ENCODE peak calls at places on chromosome 18, in ten cellular contexts. T, E, K, S, X, Z, L, G, A and I are unnamed samples.

GRCh38 chr18:59874166-59874565 is 25.6 kb upstream of the PMAIP1 start:
- DNase-seq in T (peak), E (no peak), K (peak), S (no peak), X (peak), Z (peak), L (peak), G (no peak), A (peak), I (peak)

GRCh38 chr18:9103488-9103887 is 989 bp downstream of the NDUFV2 start:
- DNase-seq in T (no peak), E (no peak), K (no peak), S (peak), X (peak), Z (no peak), L (no peak), G (no peak), A (no peak), I (peak)

GRCh38 chr18:65752625-65753325 is 2.0 kb downstream of the CDH7 start:
- DNase-seq in T (no peak), E (no peak), K (no peak), S (no peak), X (no peak), Z (no peak), L (no peak), G (no peak), A (no peak), I (no peak)

GRCh38 chr18:79571221-79572092 is 108.1 kb upstream of the CTDP1 start:
- DNase-seq in T (no peak), E (no peak), K (no peak), S (no peak), X (no peak), Z (no peak), L (no peak), G (no peak), A (no peak), I (no peak)

GRCh38 chr18:22214731-22215528 is 45.5 kb downstream of the GATA6 start:
- DNase-seq in T (no peak), E (peak), K (peak), S (no peak), X (peak), Z (no peak), L (peak), G (no peak), A (no peak), I (no peak)

GRCh38 chr18:54149078-54149697 is 75.3 kb downstream of the MBD2 start:
- DNase-seq in T (peak), E (peak), K (peak), S (no peak), X (peak), Z (peak), L (peak), G (no peak), A (peak), I (peak)

GRCh38 chr18:44803019-44803650 is 122.4 kb downstream of the SETBP1 start:
- DNase-seq in T (no peak), E (no peak), K (no peak), S (peak), X (peak), Z (peak), L (no peak), G (no peak), A (peak), I (no peak)

GRCh38 chr18:23994361-23994902 is 20.1 kb upstream of the TTC39C start:
- DNase-seq in T (peak), E (peak), K (peak), S (no peak), X (peak), Z (peak), L (peak), G (peak), A (peak), I (peak)

GRCh38 chr18:79546781-79547272 is 132.8 kb upstream of the CTDP1 start:
- DNase-seq in T (no peak), E (no peak), K (no peak), S (no peak), X (no peak), Z (no peak), L (no peak), G (peak), A (no peak), I (no peak)

GRCh38 chr18:2894841-2895370 is 48.1 kb downstream of the EMILIN2 start:
- DNase-seq in T (no peak), E (no peak), K (no peak), S (no peak), X (no peak), Z (no peak), L (no peak), G (no peak), A (no peak), I (no peak)

GRCh38 chr18:464311-464659 is 36.2 kb downstream of the COLEC12 start:
- DNase-seq in T (no peak), E (no peak), K (no peak), S (no peak), X (no peak), Z (no peak), L (no peak), G (no peak), A (no peak), I (no peak)

GRCh38 chr18:67217551-67218166 is 298.9 kb downstream of the DSEL start:
- DNase-seq in T (peak), E (peak), K (peak), S (peak), X (peak), Z (peak), L (peak), G (peak), A (peak), I (peak)

GRCh38 chr18:46070683-46071614 is 1.1 kb downstream of the PSTPIP2 start:
- DNase-seq in T (no peak), E (no peak), K (no peak), S (no peak), X (no peak), Z (no peak), L (no peak), G (no peak), A (no peak), I (no peak)

GRCh38 chr18:76565238-76566173 is 70.5 kb upstream of the ZNF516 start:
- DNase-seq in T (peak), E (peak), K (peak), S (peak), X (peak), Z (peak), L (peak), G (peak), A (peak), I (peak)

GRCh38 chr18:44723973-44724778 is 43.5 kb downstream of the SETBP1 start:
- DNase-seq in T (no peak), E (no peak), K (no peak), S (peak), X (no peak), Z (no peak), L (no peak), G (no peak), A (no peak), I (no peak)

GRCh38 chr18:68779169-68779568 is 18.7 kb upstream of the CCDC102B start:
- DNase-seq in T (no peak), E (peak), K (no peak), S (no peak), X (peak), Z (no peak), L (peak), G (no peak), A (no peak), I (no peak)

GRCh38 chr18:68778280-68778875 is 19.5 kb upstream of the CCDC102B start:
- DNase-seq in T (peak), E (no peak), K (no peak), S (no peak), X (no peak), Z (no peak), L (no peak), G (no peak), A (no peak), I (no peak)

GRCh38 chr18:68781224-68781623 is 16.7 kb upstream of the CCDC102B start:
- DNase-seq in T (no peak), E (no peak), K (no peak), S (no peak), X (no peak), Z (no peak), L (no peak), G (no peak), A (no peak), I (no peak)
- TF ChIP-seq CTCF in T (no peak), E (no peak), K (no peak), S (no peak), X (no peak), Z (no peak), L (no peak), G (no peak), A (no peak), I (no peak)

DNA sequence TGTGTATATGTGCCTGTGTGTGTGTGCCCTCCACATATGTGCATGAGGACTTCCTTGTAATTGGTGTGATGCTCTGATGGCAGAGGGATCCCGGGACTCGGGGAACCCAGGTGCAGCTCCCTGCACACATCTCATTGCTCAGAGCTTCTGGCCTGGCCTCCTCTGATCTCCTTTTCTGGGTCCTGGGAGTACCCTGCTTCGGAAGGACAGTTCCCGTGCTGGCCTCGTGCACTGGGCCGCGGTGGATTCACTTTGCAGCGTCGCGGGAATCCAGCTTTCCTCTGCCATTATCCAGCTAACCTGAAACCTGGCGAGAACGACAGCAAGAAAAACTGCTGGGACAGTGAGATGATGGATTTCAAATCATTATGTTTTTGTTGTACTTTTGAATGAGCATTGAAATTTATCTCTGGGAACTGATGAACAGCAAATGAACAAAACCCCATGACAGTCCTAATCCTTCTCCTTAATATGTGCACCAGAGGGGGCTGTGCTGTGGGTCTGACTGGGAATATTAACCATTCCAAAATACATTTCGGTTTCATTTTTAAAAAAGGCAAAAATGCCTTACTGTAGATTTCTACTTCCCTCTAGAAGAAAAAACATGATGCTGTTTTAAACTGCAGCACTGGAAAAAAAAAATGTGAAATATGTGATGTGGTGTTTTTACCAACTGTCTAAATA is 78.2 kb downstream of the PTGR3 start:
- DNase-seq in T (no peak), E (no peak), K (no peak), S (no peak), X (no peak), Z (no peak), L (no peak), G (peak), A (no peak), I (no peak)
- TF ChIP-seq CTCF in T (peak), E (peak), K (no peak), S (no peak), X (peak), Z (no peak), L (peak), G (no peak), A (peak), I (peak)

GRCh38 chr18:25876334-25876979 is 214.0 kb downstream of the SS18 start:
- DNase-seq in T (no peak), E (no peak), K (no peak), S (no peak), X (no peak), Z (no peak), L (no peak), G (no peak), A (no peak), I (no peak)
- TF ChIP-seq CTCF in T (no peak), E (no peak), K (no peak), S (no peak), X (no peak), Z (no peak), L (no peak), G (no peak), A (no peak), I (no peak)

GRCh38 chr18:40782731-40783130 is 1172.3 kb upstream of the PIK3C3 start:
- DNase-seq in T (no peak), E (no peak), K (no peak), S (no peak), X (no peak), Z (no peak), L (no peak), G (no peak), A (no peak), I (no peak)
- TF ChIP-seq CTCF in T (no peak), E (no peak), K (no peak), S (no peak), X (no peak), Z (no peak), L (no peak), G (no peak), A (no peak), I (no peak)

DNA sequence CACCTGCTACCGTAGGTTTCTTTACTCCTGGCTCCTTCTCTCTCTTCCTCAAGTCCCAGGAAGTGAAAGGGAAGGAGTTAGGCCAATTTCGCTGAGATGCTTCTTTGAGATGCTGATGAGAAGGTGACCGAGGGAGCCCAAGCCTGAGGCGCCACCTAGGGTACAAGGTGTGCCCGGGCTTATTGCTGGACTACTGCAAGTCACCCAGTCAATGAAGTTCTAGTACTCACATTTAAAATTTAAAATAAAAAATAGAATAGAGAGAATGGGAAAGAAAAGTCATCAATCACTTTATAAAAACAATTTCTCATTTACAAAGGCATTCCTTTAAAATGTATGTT is 45.3 kb downstream of the ACAA2 start:
- DNase-seq in T (peak), E (peak), K (peak), S (peak), X (peak), Z (peak), L (peak), G (peak), A (peak), I (peak)
- TF ChIP-seq CTCF in T (peak), E (peak), K (peak), S (peak), X (peak), Z (peak), L (peak), G (peak), A (peak), I (peak)

GRCh38 chr18:58125183-58125582 is 81.2 kb downstream of the NEDD4L start:
- DNase-seq in T (no peak), E (no peak), K (no peak), S (no peak), X (peak), Z (no peak), L (peak), G (peak), A (peak), I (no peak)
- TF ChIP-seq CTCF in T (no peak), E (no peak), K (no peak), S (no peak), X (no peak), Z (no peak), L (peak), G (peak), A (peak), I (peak)